ENCODE peak calls at places on chromosomes 11 and 22, in five cellular contexts. S is iris pigment epithelial cell, R is nephron progenitor cell, A is amniotic stem cell, Y is coronary artery. U is an unnamed sample.

GRCh38 chr11:132147464-132147863 is 777.0 kb downstream of the NTM start:
- DNase-seq in R (no peak), A (no peak), Y (no peak), S (no peak), U (no peak)

GRCh38 chr11:61879152-61879551 is 12.2 kb downstream of the FADS3 start:
- DNase-seq in S (no peak), A (no peak), Y (no peak), R (no peak), U (no peak)

GRCh38 chr11:12086271-12087074 is 23.9 kb upstream of the MICAL2 start:
- DNase-seq in A (peak), Y (peak), S (peak), R (no peak), U (no peak)

GRCh38 chr11:78752528-78752927 is 177.9 kb upstream of the NARS2 start:
- DNase-seq in R (no peak), Y (no peak), A (no peak), S (no peak), U (no peak)

GRCh38 chr11:95101935-95102334 is 12.3 kb downstream of the ENDOD1 start:
- DNase-seq in R (no peak), Y (no peak), A (no peak), S (no peak), U (no peak)

GRCh38 chr22:21975273-21975672 is 7.3 kb downstream of the TOP3B start:
- DNase-seq in S (no peak), R (no peak), A (no peak), Y (no peak), U (no peak)

GRCh38 chr11:120719348-120719747 is 207.8 kb downstream of the GRIK4 start:
- DNase-seq in R (no peak), Y (no peak), A (no peak), S (peak), U (no peak)

GRCh38 chr22:31084811-31085492 is 3.8 kb downstream of the SMTN start:
- DNase-seq in A (peak), Y (peak), R (peak), S (peak), U (peak)

GRCh38 chr22:46013460-46014416 is 36.8 kb upstream of the WNT7B start:
- DNase-seq in S (peak), A (peak), R (peak), Y (peak), U (peak)

GRCh38 chr11:29282088-29282487 is 734.7 kb downstream of the KCNA4 start:
- DNase-seq in S (peak), Y (no peak), R (no peak), A (peak), U (no peak)

GRCh38 chr11:93080146-93080759 is 110.8 kb downstream of the MTNR1B start:
- DNase-seq in A (no peak), S (no peak), R (no peak), Y (no peak), U (no peak)

GRCh38 chr11:10762185-10762584 is 11.1 kb downstream of the CTR9 start:
- DNase-seq in Y (no peak), S (no peak), R (no peak), A (no peak), U (no peak)

GRCh38 chr11:32034149-32034548 is 56.7 kb upstream of the RCN1 start:
- DNase-seq in R (no peak), S (peak), Y (no peak), A (no peak), U (no peak)

GRCh38 chr11:125451400-125452124 is 44.5 kb downstream of the FEZ1 start:
- DNase-seq in S (peak), A (no peak), Y (peak), R (peak), U (peak)

GRCh38 chr22:42078469-42079318 is 806 bp upstream of the SMDT1 start:
- DNase-seq in A (no peak), Y (no peak), R (no peak), S (peak), U (no peak)

GRCh38 chr11:3056296-3057068 is 741 bp downstream of the CARS1 start:
- DNase-seq in Y (no peak), R (peak), S (no peak), A (no peak), U (no peak)

GRCh38 chr22:49678842-49679170 is 148.9 kb downstream of the BRD1 start:
- DNase-seq in A (no peak), Y (no peak), S (no peak), R (no peak), U (no peak)